ENCODE peak calls at places on chromosomes 4 and X, in eight cellular contexts. E is stimulated activated CD8-positive, alpha-beta memory T cell treated with anti-CD3 and anti-CD28 coated beads, Interleukin-4, amount 100 ng/mL, for 1 hour; C is NCI-H1694 treated with DMSO at 0.1 percent for 48 hours; H is germinal center; T is amniotic stem cell; N is head of caudate nucleus; Y is SW480; L is breast epithelium. G is an unnamed sample.

GRCh38 chr4:7787681-7788141 is 151.9 kb downstream of the AFAP1 start:
- DNase-seq in E (no peak), C (no peak), H (no peak), T (no peak), N (no peak), Y (no peak), L (no peak), G (no peak)

GRCh38 chr4:47195706-47196105 is 164.3 kb downstream of the GABRB1 start:
- DNase-seq in E (no peak), C (no peak), H (no peak), T (no peak), N (no peak), Y (no peak), L (no peak), G (no peak)

GRCh38 chr4:95580226-95580625 is 31.5 kb upstream of the UNC5C start:
- DNase-seq in E (no peak), C (no peak), H (no peak), T (no peak), N (no peak), Y (no peak), L (no peak), G (no peak)

GRCh38 chrX:151359931-151360871 is 36.8 kb upstream of the VMA21 start:
- DNase-seq in E (no peak), C (no peak), H (peak; percentile 34), T (no peak), N (peak; percentile 33), Y (peak; percentile 29), L (no peak), G (no peak)

GRCh38 chr4:40196724-40197281 is at the start of gene RHOH:
- DNase-seq in E (peak; percentile 44), C (no peak), H (peak; percentile 41), T (no peak), N (no peak), Y (no peak), L (no peak), G (no peak)

GRCh38 chrX:154892263-154892662 is 6.1 kb downstream of the F8A1 start:
- DNase-seq in E (no peak), C (no peak), H (no peak), T (no peak), N (no peak), Y (no peak), L (no peak), G (no peak)

GRCh38 chr4:574346-575161 is 1.5 kb downstream of the TMEM271 start:
- DNase-seq in E (no peak), C (no peak), H (peak; percentile 60), T (no peak), N (no peak), Y (no peak), L (no peak), G (no peak)

GRCh38 chr4:20159516-20159915 is 92.2 kb upstream of the SLIT2 start:
- DNase-seq in E (no peak), C (no peak), H (no peak), T (no peak), N (no peak), Y (no peak), L (no peak), G (no peak)

GRCh38 chr4:38618510-38618909 is 45.5 kb upstream of the KLF3 start:
- DNase-seq in E (no peak), C (no peak), H (no peak), T (no peak), N (no peak), Y (no peak), L (no peak), G (no peak)

GRCh38 chr4:95857761-95858160 is 17.9 kb downstream of the PDHA2 start:
- DNase-seq in E (no peak), C (no peak), H (no peak), T (no peak), N (no peak), Y (no peak), L (no peak), G (no peak)

GRCh38 chrX:34655496-34656258 is 1.4 kb downstream of the TMEM47 start:
- DNase-seq in E (no peak), C (no peak), H (no peak), T (no peak), N (no peak), Y (peak; percentile 37), L (no peak), G (no peak)

GRCh38 chrX:129808829-129809745 is 29.3 kb downstream of the SASH3 start:
- DNase-seq in E (no peak), C (no peak), H (no peak), T (no peak), N (no peak), Y (no peak), L (no peak), G (no peak)

GRCh38 chr4:89434364-89434988 is 126.9 kb upstream of the GPRIN3 start:
- DNase-seq in E (no peak), C (peak; percentile 57), H (peak; percentile 36), T (peak; percentile 25), N (no peak), Y (peak; percentile 26), L (no peak), G (peak; percentile 53)

GRCh38 chr4:125268065-125268755 is 46.5 kb upstream of the FAT4 start:
- DNase-seq in E (no peak), C (no peak), H (no peak), T (no peak), N (no peak), Y (no peak), L (no peak), G (no peak)